ENCODE peak calls at places on chromosomes 6 and 20, in four cellular contexts. K, Y, U and E are unnamed samples.

GRCh38 chr6:80197474-80197873 is 91.0 kb downstream of the BCKDHB start:
- DNase-seq in K (no peak), Y (no peak), U (peak), E (no peak)

GRCh38 chr6:136319732-136320131 is 30.1 kb upstream of the BCLAF1 start:
- DNase-seq in Y (no peak), K (no peak), U (no peak), E (no peak)

GRCh38 chr6:2773450-2773849 is 8.3 kb downstream of the WRNIP1 start:
- DNase-seq in U (no peak), Y (no peak), K (no peak), E (no peak)

GRCh38 chr20:37901667-37902503 is 1.0 kb upstream of the VSTM2L start:
- DNase-seq in K (no peak), U (peak), Y (peak), E (peak)

GRCh38 chr20:18019068-18019467 is 38.6 kb downstream of the OVOL2 start:
- DNase-seq in U (no peak), Y (peak), K (no peak), E (peak)

GRCh38 chr6:30358340-30358679 is 13.4 kb downstream of the RPP21 start:
- DNase-seq in U (no peak), Y (peak), K (no peak), E (no peak)

GRCh38 chr6:132333639-132334516 is 67.4 kb downstream of the MOXD1 start:
- DNase-seq in K (no peak), Y (peak), U (peak), E (no peak)

GRCh38 chr20:58693226-58694006 is 816 bp downstream of the NPEPL1 start:
- DNase-seq in K (peak), Y (peak), U (no peak), E (no peak)

GRCh38 chr6:35049346-35049745 is 91.8 kb downstream of the TCP11 start:
- DNase-seq in K (no peak), U (no peak), Y (no peak), E (no peak)

GRCh38 chr6:133160531-133160930 is 80.6 kb upstream of the EYA4 start:
- DNase-seq in U (peak), Y (no peak), K (no peak), E (no peak)

GRCh38 chr6:150306290-150306689 is 62.5 kb upstream of the IYD start:
- DNase-seq in U (no peak), K (no peak), Y (no peak), E (no peak)
- H3K4me3 ChIP-seq in U (no peak), K (no peak), Y (no peak), E (no peak)

GRCh38 chr20:20888273-20888656 is 175.8 kb upstream of the RALGAPA2 start:
- DNase-seq in K (no peak), U (no peak), Y (no peak), E (no peak)
- H2AFZ ChIP-seq in K (no peak), U (no peak), Y (no peak), E (no peak)

DNA sequence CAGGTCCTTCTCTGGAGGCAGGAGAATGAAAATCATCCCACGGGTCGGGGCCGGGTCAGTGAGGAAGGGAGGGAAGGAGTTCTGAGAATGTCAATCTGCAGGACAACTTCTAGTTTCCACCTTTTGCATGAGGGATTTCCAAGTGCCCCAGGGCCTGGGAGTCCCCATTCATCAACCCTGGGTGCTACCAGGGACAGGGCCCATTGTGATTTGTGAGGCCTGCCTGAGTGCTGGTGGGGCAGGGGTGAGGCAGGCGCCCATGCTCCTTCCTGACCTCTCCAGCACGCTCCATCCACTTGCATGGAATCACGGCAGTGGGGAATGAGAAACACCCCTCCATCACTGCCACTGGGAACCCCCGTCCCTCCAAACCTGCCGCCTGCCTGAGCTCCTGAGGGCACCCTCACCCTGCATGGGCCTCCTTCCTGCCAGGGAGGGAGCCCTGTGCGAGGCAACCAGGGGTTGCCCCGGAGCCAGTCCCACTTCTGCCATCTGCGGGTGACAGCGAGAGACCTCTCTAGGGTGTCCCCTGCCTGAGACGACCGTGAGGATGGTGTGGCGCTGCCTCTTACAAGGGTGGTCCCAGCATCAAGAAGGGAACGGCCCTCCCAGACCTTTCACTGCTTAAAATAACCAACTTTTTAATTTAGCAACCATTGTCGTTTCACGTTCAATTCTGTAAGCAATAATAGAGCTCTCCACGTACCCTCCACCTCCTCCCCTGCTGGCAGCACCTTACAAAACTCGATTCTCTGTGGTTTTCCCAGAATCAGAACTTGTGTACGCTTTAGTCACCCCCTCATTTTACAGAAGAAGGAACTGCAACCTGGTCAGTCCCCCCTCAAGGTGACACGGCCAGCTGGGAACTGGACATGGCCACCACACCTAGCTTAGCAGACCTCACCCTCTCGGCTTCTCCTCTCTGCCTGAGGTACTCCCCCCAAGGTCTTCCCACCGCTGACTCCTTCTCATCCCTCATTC is 28.6 kb downstream of the PMEPA1 start:
- DNase-seq in U (no peak), K (no peak), Y (no peak), E (peak)
- H3K4me3 ChIP-seq in U (no peak), K (no peak), Y (no peak), E (peak)

DNA sequence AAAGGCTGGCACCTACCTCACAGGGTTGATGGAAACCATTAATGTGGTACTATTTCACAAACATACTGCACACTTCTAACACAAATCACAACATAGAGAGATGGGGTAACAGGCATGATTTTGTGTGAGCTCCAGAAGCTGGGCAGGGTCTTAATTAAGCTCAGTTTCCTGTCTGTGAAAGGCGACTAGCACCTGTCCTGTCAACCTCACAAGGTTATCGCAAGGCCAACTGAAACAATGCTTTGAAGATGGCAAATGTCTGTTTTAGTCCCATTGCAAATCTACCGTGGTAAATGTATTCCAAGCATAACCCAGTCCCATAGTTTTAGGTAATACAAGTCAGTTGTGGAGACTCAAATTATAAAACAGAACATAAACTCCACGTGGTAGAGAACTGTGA is 1.3 kb upstream of the PLEKHG1 start:
- DNase-seq in K (no peak), U (no peak), Y (no peak), E (peak)
- H2AFZ ChIP-seq in K (no peak), U (no peak), Y (no peak), E (peak)